ENCODE peak calls at places on chromosome 18, in ten cellular contexts. One of them, this sample, is unnamed.

GRCh38 chr18:62637807-62638687 is 77.3 kb upstream of the PHLPP1 start:
- DNase-seq in lower lobe of right lung: no peak
- DNase-seq in NCI-H524: no peak
- DNase-seq in GM19239: peak
- DNase-seq in fibroblast of the conjunctiva: no peak
- DNase-seq in NCI-H1092: no peak
- DNase-seq in endothelial cell of umbilical vein: peak
- DNase-seq in psoas muscle: no peak
- DNase-seq in T-helper 22 cell: no peak
- DNase-seq in GM03348: no peak
- DNase-seq in this sample: no peak

GRCh38 chr18:56258178-56258577 is 380.2 kb downstream of the TXNL1 start:
- DNase-seq in GM03348: no peak
- DNase-seq in NCI-H524: no peak
- DNase-seq in lower lobe of right lung: no peak
- DNase-seq in psoas muscle: no peak
- DNase-seq in T-helper 22 cell: no peak
- DNase-seq in fibroblast of the conjunctiva: no peak
- DNase-seq in endothelial cell of umbilical vein: no peak
- DNase-seq in GM19239: no peak
- DNase-seq in NCI-H1092: no peak
- DNase-seq in this sample: no peak

GRCh38 chr18:13051159-13051558 is 60.0 kb downstream of the CEP192 start:
- DNase-seq in GM19239: no peak
- DNase-seq in T-helper 22 cell: no peak
- DNase-seq in psoas muscle: no peak
- DNase-seq in NCI-H524: no peak
- DNase-seq in endothelial cell of umbilical vein: peak
- DNase-seq in lower lobe of right lung: no peak
- DNase-seq in NCI-H1092: no peak
- DNase-seq in fibroblast of the conjunctiva: no peak
- DNase-seq in GM03348: no peak
- DNase-seq in this sample: no peak

GRCh38 chr18:3060667-3061580 is 48.0 kb upstream of the LPIN2 start:
- DNase-seq in lower lobe of right lung: no peak
- DNase-seq in endothelial cell of umbilical vein: peak
- DNase-seq in T-helper 22 cell: peak
- DNase-seq in GM19239: no peak
- DNase-seq in psoas muscle: no peak
- DNase-seq in NCI-H524: no peak
- DNase-seq in GM03348: no peak
- DNase-seq in NCI-H1092: no peak
- DNase-seq in fibroblast of the conjunctiva: no peak
- DNase-seq in this sample: no peak

GRCh38 chr18:44273298-44273697 is 407.4 kb upstream of the SETBP1 start:
- DNase-seq in lower lobe of right lung: no peak
- DNase-seq in fibroblast of the conjunctiva: no peak
- DNase-seq in T-helper 22 cell: no peak
- DNase-seq in psoas muscle: no peak
- DNase-seq in NCI-H524: no peak
- DNase-seq in NCI-H1092: no peak
- DNase-seq in endothelial cell of umbilical vein: no peak
- DNase-seq in GM03348: no peak
- DNase-seq in GM19239: no peak
- DNase-seq in this sample: no peak

GRCh38 chr18:62420151-62420512 is 95.0 kb downstream of the TNFRSF11A start:
- DNase-seq in GM03348: no peak
- DNase-seq in psoas muscle: no peak
- DNase-seq in NCI-H524: no peak
- DNase-seq in GM19239: no peak
- DNase-seq in NCI-H1092: no peak
- DNase-seq in endothelial cell of umbilical vein: peak
- DNase-seq in T-helper 22 cell: no peak
- DNase-seq in fibroblast of the conjunctiva: no peak
- DNase-seq in lower lobe of right lung: no peak
- DNase-seq in this sample: no peak

GRCh38 chr18:41096504-41096903 is 858.5 kb upstream of the PIK3C3 start:
- DNase-seq in endothelial cell of umbilical vein: peak
- DNase-seq in psoas muscle: no peak
- DNase-seq in lower lobe of right lung: no peak
- DNase-seq in GM03348: no peak
- DNase-seq in fibroblast of the conjunctiva: no peak
- DNase-seq in NCI-H524: peak
- DNase-seq in T-helper 22 cell: no peak
- DNase-seq in NCI-H1092: peak
- DNase-seq in GM19239: no peak
- DNase-seq in this sample: peak

GRCh38 chr18:62925031-62925688 is 209.8 kb downstream of the PHLPP1 start:
- DNase-seq in T-helper 22 cell: no peak
- DNase-seq in psoas muscle: no peak
- DNase-seq in fibroblast of the conjunctiva: no peak
- DNase-seq in NCI-H524: no peak
- DNase-seq in endothelial cell of umbilical vein: no peak
- DNase-seq in GM03348: no peak
- DNase-seq in GM19239: no peak
- DNase-seq in lower lobe of right lung: no peak
- DNase-seq in NCI-H1092: no peak
- DNase-seq in this sample: no peak

GRCh38 chr18:58505181-58505580 is 123.7 kb downstream of the ALPK2 start:
- DNase-seq in GM03348: no peak
- DNase-seq in NCI-H524: no peak
- DNase-seq in psoas muscle: no peak
- DNase-seq in NCI-H1092: no peak
- DNase-seq in endothelial cell of umbilical vein: no peak
- DNase-seq in fibroblast of the conjunctiva: no peak
- DNase-seq in GM19239: no peak
- DNase-seq in T-helper 22 cell: no peak
- DNase-seq in lower lobe of right lung: no peak
- DNase-seq in this sample: no peak

GRCh38 chr18:51666717-51667320 is 469.3 kb upstream of the MEX3C start:
- DNase-seq in GM19239: no peak
- DNase-seq in GM03348: no peak
- DNase-seq in fibroblast of the conjunctiva: no peak
- DNase-seq in T-helper 22 cell: no peak
- DNase-seq in NCI-H1092: peak
- DNase-seq in NCI-H524: peak
- DNase-seq in endothelial cell of umbilical vein: no peak
- DNase-seq in lower lobe of right lung: no peak
- DNase-seq in psoas muscle: no peak
- DNase-seq in this sample: peak

GRCh38 chr18:78632111-78632541 is 347.5 kb upstream of the SALL3 start:
- DNase-seq in psoas muscle: no peak
- DNase-seq in GM03348: no peak
- DNase-seq in NCI-H1092: no peak
- DNase-seq in NCI-H524: no peak
- DNase-seq in T-helper 22 cell: no peak
- DNase-seq in endothelial cell of umbilical vein: no peak
- DNase-seq in lower lobe of right lung: no peak
- DNase-seq in GM19239: no peak
- DNase-seq in fibroblast of the conjunctiva: no peak
- DNase-seq in this sample: no peak

GRCh38 chr18:8841781-8842485 is 136.6 kb downstream of the MTCL1 start:
- DNase-seq in GM19239: no peak
- DNase-seq in lower lobe of right lung: no peak
- DNase-seq in endothelial cell of umbilical vein: no peak
- DNase-seq in NCI-H524: no peak
- DNase-seq in T-helper 22 cell: no peak
- DNase-seq in psoas muscle: no peak
- DNase-seq in GM03348: no peak
- DNase-seq in NCI-H1092: no peak
- DNase-seq in fibroblast of the conjunctiva: no peak
- DNase-seq in this sample: no peak

GRCh38 chr18:50359806-50360205 is 15.0 kb upstream of the SKA1 start:
- DNase-seq in GM03348: no peak
- DNase-seq in psoas muscle: no peak
- DNase-seq in NCI-H524: no peak
- DNase-seq in GM19239: no peak
- DNase-seq in T-helper 22 cell: no peak
- DNase-seq in fibroblast of the conjunctiva: no peak
- DNase-seq in NCI-H1092: no peak
- DNase-seq in endothelial cell of umbilical vein: no peak
- DNase-seq in lower lobe of right lung: no peak
- DNase-seq in this sample: no peak

GRCh38 chr18:25289040-25289631 is 62.8 kb downstream of the ZNF521 start:
- DNase-seq in NCI-H524: no peak
- DNase-seq in NCI-H1092: no peak
- DNase-seq in GM19239: no peak
- DNase-seq in fibroblast of the conjunctiva: peak
- DNase-seq in lower lobe of right lung: peak
- DNase-seq in GM03348: peak
- DNase-seq in psoas muscle: no peak
- DNase-seq in T-helper 22 cell: no peak
- DNase-seq in endothelial cell of umbilical vein: peak
- DNase-seq in this sample: no peak

GRCh38 chr18:63178526-63178880 is 141.1 kb downstream of the BCL2 start:
- DNase-seq in NCI-H1092: no peak
- DNase-seq in psoas muscle: peak
- DNase-seq in fibroblast of the conjunctiva: peak
- DNase-seq in endothelial cell of umbilical vein: no peak
- DNase-seq in GM03348: no peak
- DNase-seq in lower lobe of right lung: no peak
- DNase-seq in T-helper 22 cell: no peak
- DNase-seq in NCI-H524: no peak
- DNase-seq in GM19239: no peak
- DNase-seq in this sample: no peak

GRCh38 chr18:76451475-76452331 is 43.3 kb downstream of the ZNF516 start:
- DNase-seq in T-helper 22 cell: no peak
- DNase-seq in GM03348: no peak
- DNase-seq in GM19239: no peak
- DNase-seq in psoas muscle: no peak
- DNase-seq in NCI-H524: no peak
- DNase-seq in endothelial cell of umbilical vein: peak
- DNase-seq in NCI-H1092: peak
- DNase-seq in fibroblast of the conjunctiva: no peak
- DNase-seq in lower lobe of right lung: peak
- DNase-seq in this sample: peak

GRCh38 chr18:2303517-2304238 is 267.6 kb downstream of the METTL4 start:
- DNase-seq in lower lobe of right lung: no peak
- DNase-seq in T-helper 22 cell: no peak
- DNase-seq in NCI-H524: no peak
- DNase-seq in GM03348: peak
- DNase-seq in NCI-H1092: no peak
- DNase-seq in fibroblast of the conjunctiva: peak
- DNase-seq in GM19239: no peak
- DNase-seq in psoas muscle: no peak
- DNase-seq in endothelial cell of umbilical vein: peak
- DNase-seq in this sample: no peak

GRCh38 chr18:63271881-63272299 is 47.7 kb downstream of the BCL2 start:
- DNase-seq in psoas muscle: peak
- DNase-seq in T-helper 22 cell: no peak
- DNase-seq in NCI-H1092: no peak
- DNase-seq in lower lobe of right lung: no peak
- DNase-seq in GM19239: no peak
- DNase-seq in NCI-H524: peak
- DNase-seq in fibroblast of the conjunctiva: no peak
- DNase-seq in GM03348: peak
- DNase-seq in endothelial cell of umbilical vein: no peak
- DNase-seq in this sample: no peak

GRCh38 chr18:71485578-71485977 is 1058.6 kb downstream of the CBLN2 start:
- DNase-seq in T-helper 22 cell: no peak
- DNase-seq in NCI-H524: no peak
- DNase-seq in psoas muscle: no peak
- DNase-seq in lower lobe of right lung: no peak
- DNase-seq in fibroblast of the conjunctiva: peak
- DNase-seq in NCI-H1092: no peak
- DNase-seq in endothelial cell of umbilical vein: no peak
- DNase-seq in GM03348: no peak
- DNase-seq in GM19239: no peak
- DNase-seq in this sample: no peak

GRCh38 chr18:74303936-74304335 is 11.7 kb upstream of the C18orf63 start:
- DNase-seq in T-helper 22 cell: no peak
- DNase-seq in NCI-H524: no peak
- DNase-seq in lower lobe of right lung: no peak
- DNase-seq in fibroblast of the conjunctiva: no peak
- DNase-seq in psoas muscle: no peak
- DNase-seq in GM03348: no peak
- DNase-seq in endothelial cell of umbilical vein: no peak
- DNase-seq in NCI-H1092: no peak
- DNase-seq in GM19239: no peak
- DNase-seq in this sample: no peak

GRCh38 chr18:52636536-52636935 is 296.5 kb downstream of the DCC start:
- DNase-seq in endothelial cell of umbilical vein: no peak
- DNase-seq in fibroblast of the conjunctiva: no peak
- DNase-seq in NCI-H524: no peak
- DNase-seq in GM03348: no peak
- DNase-seq in T-helper 22 cell: no peak
- DNase-seq in psoas muscle: no peak
- DNase-seq in lower lobe of right lung: no peak
- DNase-seq in GM19239: no peak
- DNase-seq in NCI-H1092: no peak
- DNase-seq in this sample: no peak

GRCh38 chr18:22434973-22435608 is 17.4 kb upstream of the CTAGE1 start:
- DNase-seq in fibroblast of the conjunctiva: no peak
- DNase-seq in GM19239: no peak
- DNase-seq in NCI-H524: no peak
- DNase-seq in psoas muscle: no peak
- DNase-seq in endothelial cell of umbilical vein: peak
- DNase-seq in T-helper 22 cell: no peak
- DNase-seq in GM03348: peak
- DNase-seq in lower lobe of right lung: no peak
- DNase-seq in NCI-H1092: no peak
- DNase-seq in this sample: no peak

GRCh38 chr18:37668971-37669747 is 103.6 kb upstream of the CELF4 start:
- DNase-seq in fibroblast of the conjunctiva: no peak
- DNase-seq in psoas muscle: no peak
- DNase-seq in GM19239: no peak
- DNase-seq in GM03348: no peak
- DNase-seq in NCI-H524: no peak
- DNase-seq in endothelial cell of umbilical vein: no peak
- DNase-seq in NCI-H1092: peak
- DNase-seq in T-helper 22 cell: no peak
- DNase-seq in lower lobe of right lung: no peak
- DNase-seq in this sample: peak

GRCh38 chr18:44602380-44602779 is 78.3 kb upstream of the SETBP1 start:
- DNase-seq in GM03348: peak
- DNase-seq in fibroblast of the conjunctiva: peak
- DNase-seq in lower lobe of right lung: no peak
- DNase-seq in endothelial cell of umbilical vein: no peak
- DNase-seq in NCI-H524: no peak
- DNase-seq in NCI-H1092: no peak
- DNase-seq in GM19239: no peak
- DNase-seq in T-helper 22 cell: no peak
- DNase-seq in psoas muscle: no peak
- DNase-seq in this sample: no peak

GRCh38 chr18:49849331-49850217 is 36.2 kb upstream of the ACAA2 start:
- DNase-seq in GM19239: no peak
- DNase-seq in fibroblast of the conjunctiva: peak
- DNase-seq in lower lobe of right lung: peak
- DNase-seq in NCI-H524: peak
- DNase-seq in GM03348: peak
- DNase-seq in psoas muscle: peak
- DNase-seq in T-helper 22 cell: no peak
- DNase-seq in NCI-H1092: peak
- DNase-seq in endothelial cell of umbilical vein: peak
- DNase-seq in this sample: peak

GRCh38 chr18:54223568-54224241 is 764 bp downstream of the MBD2 start:
- DNase-seq in endothelial cell of umbilical vein: peak
- DNase-seq in lower lobe of right lung: peak
- DNase-seq in T-helper 22 cell: peak
- DNase-seq in fibroblast of the conjunctiva: peak
- DNase-seq in GM03348: peak
- DNase-seq in NCI-H524: no peak
- DNase-seq in psoas muscle: peak
- DNase-seq in GM19239: no peak
- DNase-seq in NCI-H1092: no peak
- DNase-seq in this sample: peak

GRCh38 chr18:8766576-8767253 is 61.4 kb downstream of the MTCL1 start:
- DNase-seq in NCI-H1092: no peak
- DNase-seq in fibroblast of the conjunctiva: no peak
- DNase-seq in GM19239: no peak
- DNase-seq in psoas muscle: no peak
- DNase-seq in lower lobe of right lung: no peak
- DNase-seq in GM03348: no peak
- DNase-seq in NCI-H524: no peak
- DNase-seq in endothelial cell of umbilical vein: no peak
- DNase-seq in T-helper 22 cell: no peak
- DNase-seq in this sample: no peak

GRCh38 chr18:22143347-22144340 is 25.7 kb upstream of the GATA6 start:
- DNase-seq in GM19239: no peak
- DNase-seq in psoas muscle: no peak
- DNase-seq in fibroblast of the conjunctiva: no peak
- DNase-seq in NCI-H524: no peak
- DNase-seq in endothelial cell of umbilical vein: no peak
- DNase-seq in GM03348: no peak
- DNase-seq in NCI-H1092: no peak
- DNase-seq in T-helper 22 cell: no peak
- DNase-seq in lower lobe of right lung: no peak
- DNase-seq in this sample: no peak

This sample was measured in NCI-H2029 treated with DMSO at 0.1 percent for 48 hours.